ENCODE peak calls at places on chromosomes 6 and 20, in six cellular contexts. M, L, I, S, Y and P are unnamed samples.

GRCh38 chr6:8645212-8645611 is 209.9 kb upstream of the SLC35B3 start:
- DNase-seq in I (no peak), S (no peak), L (no peak), Y (no peak), M (no peak), P (no peak)

GRCh38 chr6:23568292-23568691 is 557.7 kb upstream of the NRSN1 start:
- DNase-seq in S (no peak), I (no peak), L (no peak), M (no peak), Y (no peak), P (no peak)

GRCh38 chr6:44456966-44457292 is 69.4 kb downstream of the CDC5L start:
- DNase-seq in L (no peak), M (no peak), S (no peak), Y (no peak), I (no peak), P (no peak)

GRCh38 chr20:8740265-8740664 is 328.6 kb upstream of the PLCB4 start:
- DNase-seq in S (no peak), Y (no peak), M (no peak), I (no peak), L (no peak), P (no peak)

GRCh38 chr6:127343753-127344659 is 597 bp upstream of the ECHDC1 start:
- DNase-seq in I (peak; percentile 25), S (peak; percentile 28), L (peak; percentile 63), Y (peak; percentile 55), M (no peak), P (no peak)

GRCh38 chr6:26311012-26311384 is 54.0 kb upstream of the BTN3A2 start:
- DNase-seq in I (peak; percentile 38), S (peak; percentile 45), M (no peak), L (peak; percentile 64), Y (peak; percentile 76), P (no peak)

GRCh38 chr20:10453241-10453640 is 18.1 kb downstream of the SLX4IP start:
- DNase-seq in M (no peak), I (no peak), S (no peak), L (no peak), Y (no peak), P (no peak)

GRCh38 chr6:128600397-128600951 is 80.1 kb upstream of the PTPRK start:
- DNase-seq in M (no peak), I (no peak), Y (peak; percentile 76), S (no peak), L (peak; percentile 96), P (peak; percentile 66)

GRCh38 chr20:33983371-33983770 is 10.3 kb upstream of the RALY start:
- DNase-seq in I (no peak), L (no peak), S (no peak), Y (no peak), M (no peak), P (no peak)

GRCh38 chr6:120303527-120303926 is 954.0 kb upstream of the MAN1A1 start:
- DNase-seq in L (no peak), S (no peak), Y (no peak), M (no peak), I (no peak), P (no peak)

GRCh38 chr20:300345-300744 is 3.0 kb downstream of the ZCCHC3 start:
- DNase-seq in I (no peak), Y (peak; percentile 90), M (no peak), L (peak; percentile 7), S (no peak), P (no peak)

GRCh38 chr6:34792605-34793500 is 970 bp downstream of the BLTP3A start:
- DNase-seq in L (peak; percentile 87), Y (peak; percentile 71), I (peak; percentile 57), S (peak; percentile 39), M (no peak), P (no peak)

GRCh38 chr6:7974932-7975763 is 64.6 kb upstream of the TXNDC5 start:
- DNase-seq in M (peak; percentile 67), Y (peak; percentile 64), S (no peak), I (peak; percentile 100), L (peak; percentile 94), P (peak; percentile 44)

GRCh38 chr20:40966516-40967185 is 62.0 kb upstream of the TOP1 start:
- DNase-seq in Y (no peak), M (no peak), I (no peak), S (no peak), L (no peak), P (no peak)

GRCh38 chr20:652611-653109 is 340 bp downstream of the SRXN1 start:
- DNase-seq in Y (peak; percentile 62), M (no peak), I (no peak), S (no peak), L (peak; percentile 67), P (no peak)

GRCh38 chr6:142925575-142926110 is 19.3 kb downstream of the HIVEP2 start:
- DNase-seq in S (no peak), L (peak; percentile 63), I (peak; percentile 92), Y (no peak), M (no peak), P (no peak)

GRCh38 chr20:642398-643174 is 10.4 kb downstream of the SRXN1 start:
- DNase-seq in M (peak; percentile 59), I (peak; percentile 69), L (peak; percentile 40), S (peak; percentile 67), Y (no peak), P (no peak)

GRCh38 chr6:111642463-111643158 is 36.9 kb upstream of the TRAF3IP2 start:
- DNase-seq in Y (peak; percentile 79), S (no peak), I (peak; percentile 80), M (no peak), L (peak; percentile 79), P (no peak)

GRCh38 chr6:166466178-166467122 is 83.7 kb upstream of the MPC1 start:
- DNase-seq in Y (no peak), M (no peak), I (no peak), L (peak; percentile 93), S (no peak), P (peak; percentile 40)

GRCh38 chr6:80548496-80548895 is 442.0 kb downstream of the BCKDHB start:
- DNase-seq in I (no peak), M (no peak), Y (no peak), S (no peak), L (peak; percentile 90), P (peak; percentile 23)

GRCh38 chr6:156809034-156809433 is 31.9 kb downstream of the ARID1B start:
- DNase-seq in M (no peak), I (no peak), L (peak; percentile 81), S (no peak), Y (no peak), P (no peak)

GRCh38 chr6:116528800-116529199 is 16.7 kb downstream of the TRAPPC3L start:
- DNase-seq in M (no peak), I (peak; percentile 20), Y (peak; percentile 92), S (no peak), L (peak; percentile 31), P (no peak)

GRCh38 chr6:129069006-129069405 is 186.1 kb downstream of the LAMA2 start:
- DNase-seq in S (no peak), L (peak; percentile 8), M (no peak), Y (no peak), I (no peak), P (no peak)

GRCh38 chr20:23606652-23607049 is 934 bp upstream of the CST9 start:
- DNase-seq in Y (peak; percentile 89), L (peak; percentile 87), M (peak; percentile 68), S (peak; percentile 86), I (peak; percentile 77), P (no peak)

DNA sequence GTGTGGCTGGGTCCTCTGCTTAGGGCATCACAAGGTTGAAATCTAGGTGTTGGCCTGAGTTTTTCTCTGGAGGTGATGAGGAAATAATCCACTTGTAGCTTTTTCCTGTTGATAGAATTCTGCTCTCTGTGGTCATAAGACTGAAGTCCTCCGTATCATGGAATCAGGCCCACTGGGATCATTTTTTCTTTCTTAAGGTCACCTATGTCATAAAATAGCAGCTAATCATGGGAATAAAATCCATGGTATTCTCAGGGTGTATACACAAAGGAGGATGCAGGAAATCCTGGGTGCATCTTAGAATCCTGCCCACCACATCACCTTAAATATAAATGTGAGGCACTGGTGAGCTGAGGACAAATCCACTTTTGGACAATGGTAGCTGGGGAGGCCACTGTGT is 72.7 kb downstream of the PRDM1 start:
- DNase-seq in Y (no peak), M (no peak), L (peak; percentile 28), I (no peak), S (no peak), P (no peak)
- H3K9ac ChIP-seq in Y (no peak overlapping the region), M (no peak overlapping the region), L (peak overlapping the region; percentile 63), I (no peak overlapping the region), S (no peak overlapping the region), P (no peak overlapping the region)

GRCh38 chr20:44641305-44641704 is 10.2 kb downstream of the ADA start:
- DNase-seq in M (no peak), S (no peak), Y (no peak), I (no peak), L (no peak), P (no peak)
- H3K4me1 ChIP-seq in M (peaks cover 16% of the 10 kb centered on the region), S (peaks cover 34% of the 10 kb centered on the region), Y (peaks cover 19% of the 10 kb centered on the region), I (peaks cover 28% of the 10 kb centered on the region), L (peaks cover 27% of the 10 kb centered on the region), P (peaks cover 38% of the 10 kb centered on the region)

GRCh38 chr6:158853872-158854213 is 34.7 kb upstream of the EZR start:
- DNase-seq in Y (no peak), S (no peak), L (no peak), M (no peak), I (no peak), P (no peak)

GRCh38 chr6:158853072-158853871 is 34.1 kb upstream of the EZR start:
- DNase-seq in I (peak; percentile 89), S (peak; percentile 74), M (peak; percentile 96), L (peak; percentile 94), Y (peak; percentile 99), P (peak; percentile 98)

GRCh38 chr6:158852312-158853071 is 33.3 kb upstream of the EZR start:
- DNase-seq in I (no peak), S (no peak), L (no peak), Y (no peak), M (no peak), P (peak; percentile 83)

GRCh38 chr6:158854214-158855101 is 35.3 kb upstream of the EZR start:
- DNase-seq in I (peak; percentile 35), L (peak; percentile 49), M (peak; percentile 60), S (no peak), Y (peak; percentile 89), P (no peak)

DNA sequence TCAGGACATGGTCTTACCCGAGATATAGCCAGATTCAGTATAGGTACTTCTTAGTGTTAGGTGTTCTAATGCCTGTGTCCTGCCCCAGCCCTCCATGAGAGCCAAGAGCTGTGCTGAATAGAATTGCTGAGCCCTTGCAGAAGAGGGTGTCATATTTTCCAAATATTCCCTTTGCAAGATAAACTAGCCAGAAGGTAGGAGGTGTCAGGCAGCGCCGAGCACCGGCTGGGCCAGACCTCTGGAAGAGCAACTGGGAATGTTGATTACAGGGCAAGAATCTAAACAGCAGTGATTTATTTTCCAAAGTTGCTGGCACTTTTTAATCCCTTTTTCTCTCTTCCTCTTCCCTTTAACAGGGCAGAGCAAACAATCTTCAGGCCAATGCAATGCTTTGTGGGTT is 37.1 kb upstream of the EZR start:
- DNase-seq in S (no peak), L (no peak), I (no peak), M (no peak), Y (no peak), P (no peak)
- H3K27ac ChIP-seq in S (no peak overlapping the region), L (no peak overlapping the region), I (no peak overlapping the region), M (no peak overlapping the region), Y (no peak overlapping the region), P (no peak overlapping the region)

DNA sequence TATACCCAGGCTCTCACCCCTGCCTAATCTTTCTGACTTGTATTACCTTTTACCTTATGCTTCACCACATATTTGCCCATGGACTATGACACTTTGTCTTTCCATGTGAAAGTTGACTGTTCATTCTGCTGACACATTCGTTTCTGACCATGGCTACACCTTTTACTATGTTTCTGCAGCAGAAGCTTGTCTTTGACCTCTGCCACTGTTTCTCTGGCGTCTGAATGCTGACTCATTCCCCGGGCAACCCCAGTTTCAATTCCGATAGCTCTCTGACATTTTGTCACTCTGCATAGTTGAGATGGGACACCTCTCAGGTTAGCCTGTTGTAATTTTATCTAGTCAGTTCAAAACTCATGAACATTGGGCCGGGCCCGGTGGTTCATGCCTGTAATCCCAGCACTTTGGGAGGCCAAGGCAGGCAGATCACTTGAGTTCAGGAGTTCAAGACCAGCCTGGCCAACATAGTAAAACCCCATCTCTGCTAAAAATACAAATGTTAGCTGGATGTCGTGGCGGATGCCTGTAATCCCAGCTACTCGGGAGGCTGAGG is 50.7 kb downstream of the SLC26A8 start:
- DNase-seq in S (no peak), Y (no peak), I (peak; percentile 93), M (peak; percentile 63), L (no peak), P (no peak)
- H3K9ac ChIP-seq in S (no peak overlapping the region), Y (no peak overlapping the region), I (no peak overlapping the region), M (no peak overlapping the region), L (no peak overlapping the region), P (no peak overlapping the region)